ENCODE peak calls at places on chromosome 22, in seven cellular contexts. One of them, this sample, is unnamed.

GRCh38 chr22:36921309-36922096 is 8.1 kb downstream of the CSF2RB start:
- DNase-seq in A673: no peak
- DNase-seq in pancreas: no peak
- DNase-seq in right atrium auricular region: peak; percentile 58
- DNase-seq in kidney epithelial cell: no peak
- DNase-seq in AG09309: no peak
- DNase-seq in IMR-90: no peak
- DNase-seq in this sample: no peak

GRCh38 chr22:27999876-28000275 is 80.8 kb upstream of the PITPNB start:
- DNase-seq in A673: no peak
- DNase-seq in pancreas: no peak
- DNase-seq in right atrium auricular region: no peak
- DNase-seq in kidney epithelial cell: no peak
- DNase-seq in AG09309: no peak
- DNase-seq in IMR-90: no peak
- DNase-seq in this sample: no peak

GRCh38 chr22:31681625-31682345 is 19.8 kb upstream of the PISD start:
- DNase-seq in A673: no peak
- DNase-seq in pancreas: no peak
- DNase-seq in right atrium auricular region: no peak
- DNase-seq in kidney epithelial cell: no peak
- DNase-seq in AG09309: peak; percentile 33
- DNase-seq in IMR-90: peak; percentile 60
- DNase-seq in this sample: no peak

GRCh38 chr22:38030311-38031133 is 26.7 kb upstream of the PICK1 start:
- DNase-seq in A673: no peak
- DNase-seq in pancreas: no peak
- DNase-seq in right atrium auricular region: no peak
- DNase-seq in kidney epithelial cell: no peak
- DNase-seq in AG09309: no peak
- DNase-seq in IMR-90: peak; percentile 26
- DNase-seq in this sample: no peak

GRCh38 chr22:29716814-29717213 is 3.0 kb upstream of the CABP7 start:
- DNase-seq in A673: peak; percentile 59
- DNase-seq in pancreas: peak; percentile 57
- DNase-seq in right atrium auricular region: no peak
- DNase-seq in kidney epithelial cell: peak; percentile 58
- DNase-seq in AG09309: peak; percentile 10
- DNase-seq in IMR-90: peak; percentile 80
- DNase-seq in this sample: peak; percentile 24

GRCh38 chr22:29004647-29005371 is 56.8 kb downstream of the C22orf31 start:
- DNase-seq in A673: no peak
- DNase-seq in pancreas: peak; percentile 75
- DNase-seq in right atrium auricular region: no peak
- DNase-seq in kidney epithelial cell: no peak
- DNase-seq in AG09309: no peak
- DNase-seq in IMR-90: peak; percentile 15
- DNase-seq in this sample: no peak

GRCh38 chr22:30305519-30305905 is 16.2 kb upstream of the CASTOR1 start:
- DNase-seq in A673: no peak
- DNase-seq in pancreas: no peak
- DNase-seq in right atrium auricular region: peak; percentile 89
- DNase-seq in kidney epithelial cell: no peak
- DNase-seq in AG09309: no peak
- DNase-seq in IMR-90: no peak
- DNase-seq in this sample: no peak

GRCh38 chr22:37610480-37611148 is 2.0 kb downstream of the GGA1 start:
- DNase-seq in A673: no peak
- DNase-seq in pancreas: no peak
- DNase-seq in right atrium auricular region: no peak
- DNase-seq in kidney epithelial cell: no peak
- DNase-seq in AG09309: no peak
- DNase-seq in IMR-90: no peak
- DNase-seq in this sample: no peak

GRCh38 chr22:25680049-25680448 is 61.9 kb upstream of the MYO18B start:
- DNase-seq in A673: no peak
- DNase-seq in pancreas: no peak
- DNase-seq in right atrium auricular region: no peak
- DNase-seq in kidney epithelial cell: no peak
- DNase-seq in AG09309: no peak
- DNase-seq in IMR-90: no peak
- DNase-seq in this sample: no peak

GRCh38 chr22:22508274-22509176 is at the start of gene ZNF280B:
- DNase-seq in A673: peak; percentile 95
- DNase-seq in pancreas: peak; percentile 73
- DNase-seq in right atrium auricular region: no peak
- DNase-seq in kidney epithelial cell: peak; percentile 25
- DNase-seq in AG09309: no peak
- DNase-seq in IMR-90: peak; percentile 79
- DNase-seq in this sample: peak; percentile 33

GRCh38 chr22:40094449-40094848 is 83.3 kb upstream of the TNRC6B start:
- DNase-seq in A673: no peak
- DNase-seq in pancreas: no peak
- DNase-seq in right atrium auricular region: no peak
- DNase-seq in kidney epithelial cell: no peak
- DNase-seq in AG09309: no peak
- DNase-seq in IMR-90: peak; percentile 7
- DNase-seq in this sample: no peak

GRCh38 chr22:23089633-23090032 is 19.3 kb downstream of the GNAZ start:
- DNase-seq in A673: no peak
- DNase-seq in pancreas: no peak
- DNase-seq in right atrium auricular region: no peak
- DNase-seq in kidney epithelial cell: no peak
- DNase-seq in AG09309: no peak
- DNase-seq in IMR-90: no peak
- DNase-seq in this sample: no peak

GRCh38 chr22:23061471-23062280 is 8.6 kb upstream of the GNAZ start:
- DNase-seq in A673: no peak
- DNase-seq in pancreas: no peak
- DNase-seq in right atrium auricular region: peak; percentile 46
- DNase-seq in kidney epithelial cell: no peak
- DNase-seq in AG09309: no peak
- DNase-seq in IMR-90: no peak
- DNase-seq in this sample: no peak

GRCh38 chr22:42970029-42970428 is 44.9 kb downstream of the PACSIN2 start:
- DNase-seq in A673: no peak
- DNase-seq in pancreas: no peak
- DNase-seq in right atrium auricular region: no peak
- DNase-seq in kidney epithelial cell: no peak
- DNase-seq in AG09309: no peak
- DNase-seq in IMR-90: no peak
- DNase-seq in this sample: no peak

DNA sequence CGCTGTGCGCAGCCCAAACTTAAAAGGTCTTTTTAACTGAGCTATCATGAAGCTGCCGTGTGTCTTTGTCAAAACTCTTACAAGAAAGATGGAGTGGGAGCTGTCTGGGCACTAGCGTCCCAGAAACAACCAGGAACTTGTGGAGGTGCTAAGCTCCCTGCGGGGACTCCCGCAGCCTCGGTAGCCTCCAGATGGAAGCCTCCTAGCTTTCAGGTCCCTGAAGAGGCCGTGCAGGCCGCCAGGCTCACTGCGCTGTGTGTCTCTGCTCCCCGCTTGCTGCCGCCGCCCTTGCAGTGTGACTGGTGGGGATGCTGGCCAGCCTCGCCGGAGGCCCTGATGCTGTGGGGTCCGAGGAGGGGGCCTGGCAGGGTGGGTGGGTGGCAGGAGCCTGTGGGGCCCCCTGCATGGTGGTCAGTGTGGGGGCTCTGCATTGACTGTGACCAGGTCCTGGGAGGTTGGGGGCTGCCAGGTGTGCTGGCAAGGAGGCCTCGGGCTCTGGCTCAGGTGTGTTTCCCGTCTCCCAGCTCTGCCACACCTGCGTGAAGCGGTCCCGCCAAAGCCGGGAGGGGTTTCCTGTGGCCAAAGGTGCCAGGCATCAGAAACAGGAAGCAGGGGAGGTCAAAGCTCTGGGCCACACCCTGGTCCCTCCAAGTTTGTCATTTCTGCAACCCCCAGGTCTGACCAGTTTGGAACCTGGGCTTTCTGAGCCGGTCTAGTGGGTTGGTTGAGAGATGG is 1.2 kb downstream of the TRABD start:
- DNase-seq in A673: peak; percentile 34
- DNase-seq in pancreas: peak; percentile 39
- DNase-seq in right atrium auricular region: no peak
- DNase-seq in kidney epithelial cell: no peak
- DNase-seq in AG09309: no peak
- DNase-seq in IMR-90: peak; percentile 25
- DNase-seq in this sample: no peak
- H3K4me3 ChIP-seq in A673: peak overlapping the region; percentile 84
- H3K4me3 ChIP-seq in pancreas: peak overlapping the region; percentile 60
- H3K4me3 ChIP-seq in right atrium auricular region: peak overlapping the region; percentile 80
- H3K4me3 ChIP-seq in kidney epithelial cell: peak overlapping the region; percentile 79
- H3K4me3 ChIP-seq in AG09309: peak overlapping the region; percentile 74
- H3K4me3 ChIP-seq in IMR-90: peak overlapping the region; percentile 59
- H3K4me3 ChIP-seq in this sample: peak overlapping the region; percentile 82

GRCh38 chr22:33819743-33820142 is 100.5 kb downstream of the LARGE1 start:
- DNase-seq in A673: no peak
- DNase-seq in pancreas: no peak
- DNase-seq in right atrium auricular region: no peak
- DNase-seq in kidney epithelial cell: no peak
- DNase-seq in AG09309: no peak
- DNase-seq in IMR-90: no peak
- DNase-seq in this sample: no peak
- TF ChIP-seq CTCF in A673: no peak
- TF ChIP-seq CTCF in pancreas: no peak
- TF ChIP-seq CTCF in right atrium auricular region: no peak
- TF ChIP-seq CTCF in kidney epithelial cell: no peak
- TF ChIP-seq CTCF in AG09309: no peak
- TF ChIP-seq CTCF in IMR-90: no peak
- TF ChIP-seq CTCF in this sample: no peak

GRCh38 chr22:24471570-24471969 is 23.6 kb upstream of the UPB1 start:
- DNase-seq in A673: no peak
- DNase-seq in pancreas: no peak
- DNase-seq in right atrium auricular region: peak; percentile 84
- DNase-seq in kidney epithelial cell: no peak
- DNase-seq in AG09309: peak; percentile 16
- DNase-seq in IMR-90: peak; percentile 92
- DNase-seq in this sample: no peak

GRCh38 chr22:24473278-24473677 is 21.9 kb upstream of the UPB1 start:
- DNase-seq in A673: no peak
- DNase-seq in pancreas: no peak
- DNase-seq in right atrium auricular region: no peak
- DNase-seq in kidney epithelial cell: no peak
- DNase-seq in AG09309: no peak
- DNase-seq in IMR-90: no peak
- DNase-seq in this sample: no peak

GRCh38 chr22:24474649-24475048 is 20.5 kb upstream of the UPB1 start:
- DNase-seq in A673: no peak
- DNase-seq in pancreas: no peak
- DNase-seq in right atrium auricular region: no peak
- DNase-seq in kidney epithelial cell: no peak
- DNase-seq in AG09309: no peak
- DNase-seq in IMR-90: peak; percentile 76
- DNase-seq in this sample: no peak

DNA sequence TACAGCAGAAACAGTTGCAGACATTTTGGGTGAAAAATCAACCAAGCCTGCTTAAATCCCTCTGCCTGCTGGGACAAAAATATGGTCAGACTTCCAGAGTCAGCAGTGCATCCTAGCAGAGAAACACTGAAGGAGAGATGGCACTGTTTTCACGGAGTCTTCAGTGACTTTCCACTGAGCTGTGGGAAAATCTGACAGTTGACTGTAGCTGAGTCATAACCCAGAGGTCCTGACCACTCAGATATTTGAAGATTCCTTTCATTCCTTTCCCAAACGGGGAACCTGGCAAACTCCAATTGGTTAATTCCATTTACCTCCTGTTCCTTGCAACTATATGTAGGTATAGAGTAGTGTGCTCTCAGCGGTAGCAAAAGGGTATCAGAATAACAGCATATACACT is 20.9 kb upstream of the UPB1 start:
- DNase-seq in A673: peak; percentile 21
- DNase-seq in pancreas: no peak
- DNase-seq in right atrium auricular region: no peak
- DNase-seq in kidney epithelial cell: peak; percentile 81
- DNase-seq in AG09309: peak; percentile 66
- DNase-seq in IMR-90: peak; percentile 92
- DNase-seq in this sample: peak; percentile 67
- H3K4me3 ChIP-seq in A673: no peak overlapping the region
- H3K4me3 ChIP-seq in pancreas: no peak overlapping the region
- H3K4me3 ChIP-seq in right atrium auricular region: no peak overlapping the region
- H3K4me3 ChIP-seq in kidney epithelial cell: no peak overlapping the region
- H3K4me3 ChIP-seq in AG09309: no peak overlapping the region
- H3K4me3 ChIP-seq in IMR-90: no peak overlapping the region
- H3K4me3 ChIP-seq in this sample: no peak overlapping the region

GRCh38 chr22:20430101-20430640 is 7.5 kb downstream of the SCARF2 start:
- DNase-seq in A673: no peak
- DNase-seq in pancreas: no peak
- DNase-seq in right atrium auricular region: no peak
- DNase-seq in kidney epithelial cell: no peak
- DNase-seq in AG09309: no peak
- DNase-seq in IMR-90: no peak
- DNase-seq in this sample: no peak

GRCh38 chr22:20429254-20430100 is 8.1 kb downstream of the SCARF2 start:
- DNase-seq in A673: no peak
- DNase-seq in pancreas: peak; percentile 51
- DNase-seq in right atrium auricular region: peak; percentile 56
- DNase-seq in kidney epithelial cell: no peak
- DNase-seq in AG09309: no peak
- DNase-seq in IMR-90: no peak
- DNase-seq in this sample: no peak

GRCh38 chr22:20431520-20432237 is 5.9 kb downstream of the SCARF2 start:
- DNase-seq in A673: no peak
- DNase-seq in pancreas: no peak
- DNase-seq in right atrium auricular region: no peak
- DNase-seq in kidney epithelial cell: no peak
- DNase-seq in AG09309: no peak
- DNase-seq in IMR-90: no peak
- DNase-seq in this sample: no peak

GRCh38 chr22:20432244-20432686 is 5.4 kb downstream of the SCARF2 start:
- DNase-seq in A673: no peak
- DNase-seq in pancreas: no peak
- DNase-seq in right atrium auricular region: no peak
- DNase-seq in kidney epithelial cell: no peak
- DNase-seq in AG09309: no peak
- DNase-seq in IMR-90: no peak
- DNase-seq in this sample: no peak

DNA sequence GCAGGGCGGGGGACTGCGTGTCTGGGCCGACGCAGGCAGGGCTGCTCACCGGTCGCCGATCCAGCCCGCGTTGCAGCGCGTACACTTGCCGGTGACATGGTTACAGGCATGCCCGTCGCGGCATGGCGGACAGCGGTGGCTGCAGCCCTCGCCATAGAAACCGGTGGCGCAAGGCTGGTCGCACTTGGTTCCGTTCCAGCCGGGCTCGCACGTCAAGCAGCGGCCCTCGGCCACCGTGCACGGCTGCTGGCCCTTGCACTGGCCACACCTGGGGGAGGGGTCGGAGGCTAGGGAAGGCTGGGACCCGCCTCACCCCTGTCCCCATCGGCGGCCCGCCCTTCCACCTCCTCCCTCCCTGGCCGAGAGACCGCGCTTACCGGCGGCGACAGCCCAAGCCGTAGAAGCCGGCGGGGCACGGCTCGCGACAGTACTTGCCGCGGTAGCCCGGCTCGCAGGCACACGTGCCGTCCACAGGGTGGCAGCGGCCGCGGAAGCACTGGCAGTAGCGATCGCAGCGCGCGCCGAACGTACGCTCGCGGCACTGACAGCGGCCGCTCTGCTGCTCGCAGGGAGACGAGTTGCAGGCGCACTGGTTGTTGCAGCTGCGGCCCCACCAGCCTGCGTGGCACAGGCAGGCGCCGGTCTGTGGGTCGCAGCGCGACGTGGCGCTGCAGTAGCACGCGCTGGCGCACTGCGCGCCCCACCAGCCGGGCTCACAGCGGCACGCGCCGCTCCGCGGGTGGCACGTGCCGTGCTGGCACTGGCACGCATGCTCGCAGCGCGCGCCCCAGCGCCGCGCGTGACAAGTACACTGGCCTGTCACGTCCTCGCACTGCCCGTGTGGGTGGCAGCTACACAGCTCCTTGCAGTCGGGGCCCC is 6.7 kb downstream of the SCARF2 start:
- DNase-seq in A673: peak; percentile 87
- DNase-seq in pancreas: no peak
- DNase-seq in right atrium auricular region: peak; percentile 56
- DNase-seq in kidney epithelial cell: no peak
- DNase-seq in AG09309: no peak
- DNase-seq in IMR-90: no peak
- DNase-seq in this sample: no peak
- TF ChIP-seq CTCF in A673: peak; percentile 64
- TF ChIP-seq CTCF in pancreas: no peak
- TF ChIP-seq CTCF in right atrium auricular region: peak; percentile 42
- TF ChIP-seq CTCF in kidney epithelial cell: peak; percentile 30
- TF ChIP-seq CTCF in AG09309: no peak
- TF ChIP-seq CTCF in IMR-90: no peak
- TF ChIP-seq CTCF in this sample: peak; percentile 14

This sample was measured in HFF-Myc.